ENCODE peak calls at places on chromosomes 12 and 14, in ten cellular contexts. P is posterior vena cava, M is lower lobe of right lung, X is head of caudate nucleus, H is uterus, L is astrocyte of the spinal cord, R is T1000, D is NCI-H1105, A is cardiac muscle cell, V is suprapubic skin. F is an unnamed sample.

GRCh38 chr12:79056775-79057174 is 192.2 kb downstream of the SYT1 start:
- DNase-seq in P (no peak), M (no peak), X (no peak), H (no peak), L (no peak), R (no peak), D (no peak), A (no peak), V (no peak), F (peak)

GRCh38 chr14:91464615-91465205 is 45.4 kb downstream of the PPP4R3A start:
- DNase-seq in P (no peak), M (no peak), X (no peak), H (no peak), L (no peak), R (no peak), D (no peak), A (no peak), V (no peak), F (no peak)

GRCh38 chr14:102554835-102555819 is 37.3 kb upstream of the RCOR1 start:
- DNase-seq in P (no peak), M (peak), X (no peak), H (no peak), L (no peak), R (no peak), D (no peak), A (peak), V (no peak), F (peak)

GRCh38 chr14:103070263-103070885 is 13.0 kb upstream of the CDC42BPB start:
- DNase-seq in P (peak), M (no peak), X (no peak), H (no peak), L (no peak), R (no peak), D (no peak), A (no peak), V (no peak), F (no peak)

GRCh38 chr12:57099062-57099714 is 10.3 kb downstream of the NAB2 start:
- DNase-seq in P (peak), M (no peak), X (no peak), H (no peak), L (no peak), R (no peak), D (no peak), A (no peak), V (no peak), F (no peak)

GRCh38 chr12:67996347-67996746 is 7.1 kb downstream of the IFNG-AS1 start:
- DNase-seq in P (no peak), M (no peak), X (no peak), H (no peak), L (no peak), R (no peak), D (no peak), A (no peak), V (no peak), F (no peak)

GRCh38 chr12:38905480-38906351 is at the start of gene CPNE8:
- DNase-seq in P (peak), M (peak), X (peak), H (peak), L (peak), R (peak), D (no peak), A (peak), V (peak), F (peak)

GRCh38 chr12:110917467-110917866 is 2.9 kb downstream of the MYL2 start:
- DNase-seq in P (no peak), M (no peak), X (no peak), H (no peak), L (peak), R (no peak), D (no peak), A (peak), V (no peak), F (peak)

GRCh38 chr12:25322918-25323773 is 72.4 kb upstream of the KRAS start:
- DNase-seq in P (no peak), M (no peak), X (no peak), H (no peak), L (peak), R (no peak), D (no peak), A (peak), V (no peak), F (peak)

GRCh38 chr14:56144176-56144575 is 26.0 kb downstream of the PELI2 start:
- DNase-seq in P (no peak), M (no peak), X (no peak), H (no peak), L (no peak), R (no peak), D (no peak), A (no peak), V (no peak), F (no peak)

GRCh38 chr14:58104808-58105207 is 47.2 kb downstream of the ARMH4 start:
- DNase-seq in P (no peak), M (no peak), X (no peak), H (no peak), L (peak), R (no peak), D (no peak), A (peak), V (no peak), F (peak)

GRCh38 chr14:72880820-72881219 is 13.1 kb downstream of the DPF3 start:
- DNase-seq in P (no peak), M (no peak), X (no peak), H (no peak), L (no peak), R (no peak), D (no peak), A (no peak), V (no peak), F (no peak)

GRCh38 chr12:87425942-87426554 is 603.2 kb downstream of the C12orf50 start:
- DNase-seq in P (no peak), M (no peak), X (no peak), H (no peak), L (peak), R (no peak), D (no peak), A (no peak), V (no peak), F (no peak)

GRCh38 chr12:109666068-109666467 is 47.6 kb upstream of the FAM222A start:
- DNase-seq in P (no peak), M (no peak), X (no peak), H (no peak), L (no peak), R (no peak), D (no peak), A (no peak), V (no peak), F (no peak)

GRCh38 chr14:68798621-68799020 is 5.8 kb upstream of the ZFP36L1 start:
- DNase-seq in P (no peak), M (no peak), X (no peak), H (no peak), L (no peak), R (no peak), D (no peak), A (no peak), V (no peak), F (no peak)